ENCODE peak calls at places on chromosomes 3 and 15, in ten cellular contexts. J is heart right ventricle, K is breast epithelium, A is HL-60, O is SJSA1, B is DND-41, F is kidney, R is body of pancreas, I is sigmoid colon, G is Karpas-422. P is an unnamed sample.

GRCh38 chr3:192888121-192888520 is 29.5 kb downstream of the MB21D2 start:
- DNase-seq in I (no peak), A (no peak), O (no peak), J (no peak), K (no peak), F (no peak), G (no peak), B (no peak), R (no peak), P (no peak)

GRCh38 chr15:66483131-66483566 is 14.4 kb downstream of the SNAPC5 start:
- DNase-seq in J (no peak), K (peak), F (no peak), R (peak), B (no peak), O (no peak), A (peak), G (no peak), I (no peak), P (no peak)

GRCh38 chr15:46848704-46849103 is 868.6 kb upstream of the SEMA6D start:
- DNase-seq in I (no peak), F (no peak), J (no peak), O (no peak), B (no peak), K (no peak), G (no peak), R (no peak), A (no peak), P (peak)

GRCh38 chr3:131405411-131405810 is 23.8 kb downstream of the NUDT16 start:
- DNase-seq in I (no peak), F (no peak), K (no peak), G (no peak), O (no peak), J (no peak), A (no peak), B (no peak), R (no peak), P (no peak)

GRCh38 chr3:23258110-23258509 is 55.0 kb downstream of the UBE2E2 start:
- DNase-seq in K (no peak), I (no peak), O (no peak), R (no peak), B (no peak), J (no peak), A (no peak), F (no peak), G (no peak), P (no peak)

GRCh38 chr3:195549931-195550519 is 6.9 kb upstream of the PPP1R2 start:
- DNase-seq in G (no peak), R (no peak), F (no peak), A (peak), J (no peak), K (no peak), I (no peak), B (peak), O (no peak), P (no peak)

GRCh38 chr15:23574742-23575141 is 9.3 kb downstream of the MKRN3 start:
- DNase-seq in G (no peak), A (no peak), I (no peak), J (no peak), B (peak), K (no peak), O (no peak), R (no peak), F (no peak), P (no peak)

GRCh38 chr15:96390986-96391385 is 60.5 kb downstream of the NR2F2 start:
- DNase-seq in F (no peak), R (no peak), K (no peak), I (no peak), A (no peak), J (no peak), B (no peak), O (no peak), G (no peak), P (peak)

GRCh38 chr3:36494461-36495109 is 114.3 kb downstream of the STAC start:
- DNase-seq in O (no peak), J (no peak), B (no peak), G (no peak), F (no peak), A (peak), R (peak), K (no peak), I (peak), P (peak)

GRCh38 chr15:59873873-59874272 is 130.2 kb upstream of the FOXB1 start:
- DNase-seq in K (no peak), A (no peak), I (no peak), F (no peak), R (no peak), O (no peak), J (no peak), G (no peak), B (no peak), P (no peak)

GRCh38 chr3:89656388-89656787 is 549.0 kb downstream of the EPHA3 start:
- DNase-seq in R (no peak), O (no peak), B (no peak), J (no peak), I (no peak), G (no peak), F (no peak), K (no peak), A (no peak), P (no peak)

DNA sequence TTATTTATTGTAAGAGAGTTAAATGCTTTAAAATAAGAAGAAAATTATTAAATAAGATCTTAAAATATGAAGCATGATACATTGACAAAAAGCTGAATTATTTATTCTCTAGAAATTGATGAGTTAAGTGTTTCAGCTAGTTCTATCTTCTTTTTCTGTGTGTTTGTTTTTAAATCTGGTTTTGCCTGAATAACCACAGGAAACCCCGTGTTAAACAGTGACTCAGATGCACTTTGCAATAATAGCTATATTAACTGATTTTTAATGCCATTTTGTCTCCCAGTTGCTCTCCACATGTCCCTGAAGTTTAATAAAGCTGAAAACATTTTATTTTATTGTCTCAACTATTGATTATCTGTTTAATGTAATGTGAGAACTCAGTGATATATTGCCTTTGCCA is 42.7 kb upstream of the ROBO1 start:
- DNase-seq in F (no peak), J (no peak), R (no peak), I (no peak), O (no peak), G (no peak), A (no peak), K (no peak), B (no peak), P (no peak)
- H3K27ac ChIP-seq in F (no peak), J (no peak), R (no peak), I (no peak), O (no peak), G (no peak), A (no peak), K (no peak), B (no peak), P (no peak)

GRCh38 chr15:31344824-31345605 is 18.4 kb downstream of the KLF13 start:
- DNase-seq in J (peak), I (no peak), K (no peak), O (no peak), B (no peak), G (peak), R (peak), A (no peak), F (peak), P (no peak)

GRCh38 chr15:31347067-31347975 is 20.7 kb downstream of the KLF13 start:
- DNase-seq in G (no peak), I (no peak), A (no peak), F (no peak), B (peak), J (no peak), O (no peak), K (no peak), R (no peak), P (no peak)

GRCh38 chr15:31346367-31347066 is 19.9 kb downstream of the KLF13 start:
- DNase-seq in B (no peak), K (no peak), A (no peak), F (no peak), O (peak), I (no peak), J (no peak), R (no peak), G (no peak), P (no peak)

GRCh38 chr15:31344266-31344665 is 17.6 kb downstream of the KLF13 start:
- DNase-seq in K (no peak), A (no peak), B (no peak), I (no peak), G (no peak), O (no peak), F (no peak), R (peak), J (no peak), P (no peak)

DNA sequence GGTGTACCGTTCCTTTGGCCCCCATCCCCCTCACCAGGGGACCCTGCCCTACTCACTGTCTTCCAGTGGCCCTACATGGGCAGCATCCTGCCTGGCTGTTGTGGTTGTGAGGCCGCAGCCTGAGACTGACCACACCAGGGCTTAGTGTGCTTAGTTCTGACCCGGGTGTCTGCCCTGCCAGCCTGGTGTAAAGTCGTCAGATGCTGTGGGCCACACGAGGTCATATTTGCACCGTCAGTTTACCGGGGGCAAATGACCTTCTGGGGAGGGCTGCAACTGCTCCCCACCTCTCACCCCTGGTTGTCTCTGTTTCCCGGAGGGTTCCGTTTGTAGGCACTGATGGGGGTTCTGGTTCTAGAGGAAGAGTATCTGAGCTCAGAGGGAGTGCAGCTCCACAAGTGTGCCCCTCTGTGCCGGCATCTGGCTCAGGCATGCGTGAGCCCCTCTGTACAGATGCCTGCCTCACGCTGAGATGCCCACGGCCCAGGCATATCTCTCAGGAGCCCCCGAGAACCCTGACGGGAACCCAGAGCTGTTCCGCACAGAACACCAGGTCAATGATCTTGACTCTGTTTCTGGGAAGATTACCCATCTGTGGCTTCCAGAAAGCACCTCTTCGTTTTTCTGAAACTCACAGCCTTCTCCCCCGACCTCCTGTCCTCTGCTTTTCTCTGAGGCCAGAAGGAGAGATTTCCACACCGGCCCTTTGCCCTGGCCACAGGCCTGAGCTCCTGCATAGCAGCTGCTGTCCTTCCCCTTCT is 19.2 kb downstream of the KLF13 start:
- DNase-seq in K (no peak), G (no peak), A (no peak), R (no peak), I (no peak), J (no peak), F (peak), B (no peak), O (no peak), P (no peak)
- H3K27ac ChIP-seq in K (peak), G (peak), A (no peak), R (peak), I (peak), J (peak), F (peak), B (no peak), O (peak), P (no peak)

GRCh38 chr3:100169186-100169585 is 54.9 kb upstream of the FILIP1L start:
- DNase-seq in A (no peak), B (no peak), R (no peak), F (no peak), K (no peak), J (peak), O (no peak), I (no peak), G (no peak), P (no peak)

GRCh38 chr3:100164730-100165129 is 50.4 kb upstream of the FILIP1L start:
- DNase-seq in G (no peak), A (no peak), O (no peak), K (no peak), F (no peak), B (no peak), I (no peak), J (no peak), R (no peak), P (no peak)

GRCh38 chr3:100163787-100164186 is 49.5 kb upstream of the FILIP1L start:
- DNase-seq in F (no peak), B (no peak), O (no peak), A (no peak), K (no peak), I (no peak), R (no peak), J (no peak), G (no peak), P (no peak)

GRCh38 chr3:100170492-100170891 is 56.2 kb upstream of the FILIP1L start:
- DNase-seq in I (no peak), A (no peak), R (no peak), J (no peak), O (no peak), G (no peak), K (no peak), F (no peak), B (no peak), P (no peak)

GRCh38 chr3:100165926-100166550 is 51.7 kb upstream of the FILIP1L start:
- DNase-seq in G (no peak), J (no peak), F (no peak), O (no peak), R (no peak), A (no peak), K (no peak), B (no peak), I (no peak), P (no peak)
- H3K27ac ChIP-seq in G (no peak), J (no peak), F (no peak), O (no peak), R (no peak), A (no peak), K (no peak), B (no peak), I (no peak), P (no peak)

GRCh38 chr3:43055806-43056770 is 49.8 kb downstream of the POMGNT2 start:
- DNase-seq in A (no peak), B (no peak), O (no peak), K (no peak), F (no peak), J (no peak), G (no peak), I (no peak), R (no peak), P (no peak)

GRCh38 chr3:43054754-43055153 is 51.1 kb downstream of the POMGNT2 start:
- DNase-seq in O (no peak), K (no peak), R (no peak), J (no peak), F (no peak), B (no peak), A (no peak), I (no peak), G (no peak), P (no peak)

GRCh38 chr3:43053291-43053690 is 52.6 kb downstream of the POMGNT2 start:
- DNase-seq in O (no peak), B (no peak), G (no peak), J (no peak), R (no peak), I (no peak), K (no peak), A (no peak), F (no peak), P (no peak)

GRCh38 chr3:43059456-43059855 is 46.4 kb downstream of the POMGNT2 start:
- DNase-seq in K (no peak), F (no peak), J (no peak), R (no peak), G (no peak), O (no peak), A (no peak), I (no peak), B (no peak), P (no peak)

GRCh38 chr3:43055393-43055792 is 50.5 kb downstream of the POMGNT2 start:
- DNase-seq in F (no peak), I (no peak), A (no peak), B (no peak), O (no peak), G (no peak), J (no peak), K (no peak), R (no peak), P (no peak)
- H3K27ac ChIP-seq in F (no peak), I (no peak), A (no peak), B (no peak), O (no peak), G (no peak), J (no peak), K (no peak), R (no peak), P (no peak)

P was measured in trophoblast cell.